ENCODE peak calls at places on chromosomes 13 and 19, in seven cellular contexts. S is left ventricle myocardium inferior, L is omental fat pad, R is cardiac fibroblast, F is uterus, M is dorsolateral prefrontal cortex, H is MCF 10A. Y is an unnamed sample.

GRCh38 chr19:46393456-46394397 is 19.6 kb downstream of the CCDC8 start:
- DNase-seq in S (no peak), L (no peak), R (no peak), F (no peak), M (no peak), H (no peak), Y (no peak)

GRCh38 chr13:82522872-82523271 is 1359.4 kb downstream of the SLITRK1 start:
- DNase-seq in S (no peak), L (no peak), R (no peak), F (no peak), M (no peak), H (no peak), Y (no peak)

GRCh38 chr19:18514800-18515682 is 6.8 kb downstream of the ELL start:
- DNase-seq in S (peak; percentile 51), L (peak; percentile 85), R (peak; percentile 77), F (peak; percentile 50), M (no peak), H (peak; percentile 82), Y (no peak)

GRCh38 chr19:53883231-53883661 is 1.2 kb downstream of the PRKCG start:
- DNase-seq in S (no peak), L (no peak), R (no peak), F (no peak), M (no peak), H (no peak), Y (no peak)

GRCh38 chr13:28237944-28238343 is 99.6 kb downstream of the PAN3 start:
- DNase-seq in S (no peak), L (no peak), R (no peak), F (no peak), M (no peak), H (no peak), Y (no peak)

GRCh38 chr19:51439021-51439465 is 19.2 kb downstream of the SIGLEC8 start:
- DNase-seq in S (no peak), L (no peak), R (peak; percentile 3), F (no peak), M (no peak), H (peak; percentile 42), Y (no peak)

GRCh38 chr19:10808937-10809655 is 26.9 kb downstream of the TMED1 start:
- DNase-seq in S (no peak), L (no peak), R (peak; percentile 44), F (no peak), M (no peak), H (peak; percentile 93), Y (no peak)

GRCh38 chr13:30047154-30047874 is 196.9 kb upstream of the UBL3 start:
- DNase-seq in S (no peak), L (no peak), R (no peak), F (no peak), M (no peak), H (no peak), Y (no peak)

GRCh38 chr19:15464394-15465385 is at the start of gene RASAL3:
- DNase-seq in S (no peak), L (no peak), R (peak; percentile 19), F (no peak), M (no peak), H (no peak), Y (no peak)

GRCh38 chr13:47426126-47426849 is 529.4 kb upstream of the HTR2A start:
- DNase-seq in S (peak; percentile 16), L (no peak), R (peak; percentile 82), F (no peak), M (peak; percentile 43), H (peak; percentile 85), Y (no peak)

GRCh38 chr13:38951525-38952313 is 38.9 kb downstream of the STOML3 start:
- DNase-seq in S (no peak), L (no peak), R (peak; percentile 3), F (no peak), M (no peak), H (peak; percentile 40), Y (no peak)

GRCh38 chr13:59354665-59355064 is 809.1 kb downstream of the DIAPH3 start:
- DNase-seq in S (no peak), L (no peak), R (no peak), F (no peak), M (no peak), H (no peak), Y (no peak)

GRCh38 chr13:49935171-49936084 is 712 bp downstream of the SPRYD7 start:
- DNase-seq in S (peak; percentile 36), L (peak; percentile 31), R (peak; percentile 80), F (no peak), M (peak; percentile 43), H (peak; percentile 77), Y (no peak)

GRCh38 chr13:24506698-24507335 is 5.8 kb downstream of the PARP4 start:
- DNase-seq in S (no peak), L (no peak), R (no peak), F (no peak), M (no peak), H (no peak), Y (no peak)

GRCh38 chr13:49740870-49741269 is 49.6 kb upstream of the EBPL start:
- DNase-seq in S (no peak), L (no peak), R (no peak), F (no peak), M (no peak), H (no peak), Y (no peak)

GRCh38 chr19:16850133-16850532 is 20.9 kb downstream of the SIN3B start:
- DNase-seq in S (no peak), L (no peak), R (peak; percentile 50), F (no peak), M (no peak), H (no peak), Y (no peak)

GRCh38 chr19:5452594-5453565 is 2.3 kb upstream of the ZNRF4 start:
- DNase-seq in S (no peak), L (no peak), R (peak; percentile 44), F (no peak), M (peak; percentile 50), H (peak; percentile 36), Y (no peak)

GRCh38 chr19:810077-810855 is 11.5 kb downstream of the PLPPR3 start:
- DNase-seq in S (no peak), L (no peak), R (no peak), F (no peak), M (no peak), H (no peak), Y (no peak)

GRCh38 chr19:373391-374182 is 29.0 kb upstream of the MIER2 start:
- DNase-seq in S (no peak), L (no peak), R (no peak), F (no peak), M (no peak), H (no peak), Y (no peak)

GRCh38 chr19:38792250-38793111 is 3.5 kb downstream of the LGALS7B start:
- DNase-seq in S (peak; percentile 60), L (no peak), R (no peak), F (no peak), M (no peak), H (no peak), Y (no peak)

GRCh38 chr19:44557933-44558332 is 28.5 kb upstream of the CEACAM20 start:
- DNase-seq in S (no peak), L (no peak), R (no peak), F (no peak), M (no peak), H (no peak), Y (no peak)

GRCh38 chr19:16315825-16316505 is 8.7 kb upstream of the KLF2 start:
- DNase-seq in S (peak; percentile 52), L (no peak), R (peak; percentile 99), F (peak; percentile 79), M (no peak), H (peak; percentile 81), Y (no peak)

GRCh38 chr19:2540646-2541454 is 64.9 kb downstream of the GADD45B start:
- DNase-seq in S (peak; percentile 93), L (no peak), R (peak; percentile 99), F (peak; percentile 86), M (no peak), H (peak; percentile 97), Y (no peak)

GRCh38 chr13:93309886-93310520 is 83.4 kb downstream of the GPC6 start:
- DNase-seq in S (no peak), L (no peak), R (peak; percentile 87), F (no peak), M (no peak), H (peak; percentile 81), Y (no peak)

GRCh38 chr19:17305517-17306284 is at the start of gene MRPL34:
- DNase-seq in S (peak; percentile 93), L (peak; percentile 77), R (peak; percentile 99), F (peak; percentile 95), M (peak; percentile 98), H (peak; percentile 100), Y (peak; percentile 77)

GRCh38 chr19:488505-489417 is 7.5 kb upstream of the MADCAM1 start:
- DNase-seq in S (peak; percentile 99), L (peak; percentile 80), R (peak; percentile 94), F (peak; percentile 96), M (peak; percentile 95), H (peak; percentile 93), Y (peak; percentile 98)

GRCh38 chr13:72458701-72459100 is 268.7 kb downstream of the MZT1 start:
- DNase-seq in S (no peak), L (no peak), R (peak; percentile 9), F (no peak), M (no peak), H (no peak), Y (no peak)

DNA sequence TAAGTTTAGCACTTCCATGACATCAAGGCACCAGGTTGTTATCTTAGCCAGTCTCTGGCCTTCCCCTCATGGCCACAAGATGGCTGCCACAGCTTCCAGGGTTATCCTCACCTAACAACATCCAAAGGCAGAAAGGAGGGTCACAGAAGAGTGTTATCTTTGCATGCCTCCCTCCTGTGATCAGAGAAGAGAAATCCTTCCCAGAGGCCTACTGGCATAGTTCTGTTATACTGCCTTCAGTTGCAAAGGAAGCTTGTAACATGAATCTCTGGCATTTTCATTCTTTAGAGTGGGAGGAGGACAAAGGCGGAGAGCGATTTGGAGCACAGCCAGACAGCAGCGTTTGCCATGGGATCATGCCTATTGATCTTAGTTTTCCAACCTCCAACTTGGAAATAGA is 135.6 kb downstream of the DNAJC15 start:
- DNase-seq in S (no peak), L (no peak), R (peak; percentile 53), F (no peak), M (no peak), H (peak; percentile 50), Y (no peak)
- TF ChIP-seq CTCF in S (no peak), L (no peak), R (peak; percentile 45), F (no peak), M (no peak), H (no peak), Y (no peak)

GRCh38 chr13:31913459-31913858 is 118.1 kb upstream of the FRY start:
- DNase-seq in S (no peak), L (no peak), R (peak; percentile 33), F (no peak), M (no peak), H (peak; percentile 20), Y (no peak)
- TF ChIP-seq CTCF in S (no peak), L (no peak), R (peak; percentile 1), F (no peak), M (no peak), H (no peak), Y (no peak)

GRCh38 chr19:35247526-35248309 is 1.1 kb upstream of the LSR start:
- DNase-seq in S (no peak), L (no peak), R (no peak), F (no peak), M (no peak), H (peak; percentile 90), Y (no peak)
- TF ChIP-seq CTCF in S (peak; percentile 47), L (no peak), R (no peak), F (peak; percentile 21), M (peak; percentile 21), H (peak; percentile 51), Y (no peak)

DNA sequence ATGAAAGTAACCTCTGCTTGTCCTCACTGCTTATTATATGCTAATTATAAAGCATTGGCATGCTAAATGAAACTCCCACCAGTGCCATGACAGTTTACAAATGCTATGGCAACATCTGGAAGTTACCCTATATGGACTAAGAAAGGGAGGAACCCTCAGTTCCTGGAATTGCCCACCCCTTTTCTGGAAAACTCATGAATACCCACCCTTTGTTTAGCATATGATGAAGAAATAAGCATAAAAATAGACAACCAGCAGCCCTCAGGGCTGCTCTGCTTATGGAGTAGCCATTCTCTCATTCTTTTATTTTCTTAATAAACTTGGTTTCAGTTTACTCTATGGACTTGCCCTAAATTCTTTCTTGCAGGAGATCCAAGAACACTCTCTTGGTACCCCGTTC is 269.8 kb downstream of the OLFM4 start:
- DNase-seq in S (no peak), L (no peak), R (no peak), F (no peak), M (no peak), H (no peak), Y (no peak)
- TF ChIP-seq CTCF in S (no peak), L (no peak), R (no peak), F (no peak), M (no peak), H (no peak), Y (no peak)